ENCODE peak calls at places on chromosomes 2 and 18, in five cellular contexts. L is kidney; Y is naive thymus-derived CD8-positive, alpha-beta T cell; P is RWPE1; S is HEK293T. K is an unnamed sample.
A peak's percentile ranks its signal among the peaks of the same experiment; 100 is the strongest.

GRCh38 chr2:26640781-26641564 is at the start of gene CIB4:
- DNase-seq in L (no peak), Y (no peak), P (peak; percentile 79), S (no peak), K (no peak)

GRCh38 chr2:53450885-53451284 is 316.7 kb upstream of the CHAC2 start:
- DNase-seq in L (no peak), Y (no peak), P (no peak), S (no peak), K (no peak)

GRCh38 chr2:42969231-42970150 is 177.1 kb upstream of the HAAO start:
- DNase-seq in L (no peak), Y (no peak), P (peak; percentile 46), S (no peak), K (no peak)

GRCh38 chr2:68403199-68403644 is 38.1 kb downstream of the PLEK start:
- DNase-seq in L (no peak), Y (no peak), P (no peak), S (no peak), K (no peak)

GRCh38 chr2:189037518-189037917 is 63.3 kb downstream of the COL3A1 start:
- DNase-seq in L (no peak), Y (no peak), P (peak; percentile 14), S (no peak), K (no peak)

GRCh38 chr2:82748653-82749052 is 1710.4 kb downstream of the SUCLG1 start:
- DNase-seq in L (no peak), Y (no peak), P (no peak), S (no peak), K (no peak)

GRCh38 chr18:21331094-21331493 is 89.1 kb downstream of the GREB1L start:
- DNase-seq in L (no peak), Y (no peak), P (no peak), S (no peak), K (no peak)

GRCh38 chr18:75875559-75875958 is 448.1 kb upstream of the SMIM21 start:
- DNase-seq in L (no peak), Y (no peak), P (no peak), S (no peak), K (no peak)

GRCh38 chr2:149375801-149376349 is 45.5 kb downstream of the LYPD6 start:
- DNase-seq in L (no peak), Y (no peak), P (no peak), S (no peak), K (no peak)

GRCh38 chr2:47401789-47402554 is 984 bp upstream of the MSH2 start:
- DNase-seq in L (no peak), Y (no peak), P (no peak), S (no peak), K (no peak)

GRCh38 chr18:474416-474815 is 26.1 kb downstream of the COLEC12 start:
- DNase-seq in L (no peak), Y (no peak), P (no peak), S (no peak), K (no peak)

GRCh38 chr2:25036221-25036559 is 5.7 kb upstream of the EFR3B start:
- DNase-seq in L (no peak), Y (no peak), P (no peak), S (no peak), K (no peak)

GRCh38 chr2:212905640-212906201 is 245.7 kb downstream of the IKZF2 start:
- DNase-seq in L (no peak), Y (no peak), P (peak; percentile 76), S (no peak), K (no peak)

K was measured in central memory CD4-positive, alpha-beta T cell.